ENCODE peak calls at places on chromosomes 16 and 17, in five cellular contexts. P, T, G, Y and X are unnamed samples.

GRCh38 chr17:40361063-40361924 is 3.2 kb downstream of the GJD3 start:
- DNase-seq in P (no peak), T (no peak), G (no peak), Y (no peak), X (no peak)

GRCh38 chr17:7431231-7431630 is 2.6 kb downstream of the SPEM3 start:
- DNase-seq in P (no peak), T (no peak), G (no peak), Y (no peak), X (no peak)

GRCh38 chr17:78974635-78975591 is 4.8 kb downstream of the LGALS3BP start:
- DNase-seq in P (peak), T (peak), G (no peak), Y (no peak), X (no peak)

GRCh38 chr16:8199390-8199789 is 390.9 kb downstream of the TMEM114 start:
- DNase-seq in P (no peak), T (no peak), G (no peak), Y (no peak), X (no peak)

GRCh38 chr17:71633391-71633849 is 487.4 kb upstream of the SOX9 start:
- DNase-seq in P (no peak), T (no peak), G (no peak), Y (no peak), X (no peak)

GRCh38 chr16:72924487-72924886 is 123.4 kb downstream of the ZFHX3 start:
- DNase-seq in P (no peak), T (no peak), G (no peak), Y (no peak), X (no peak)

GRCh38 chr17:44967907-44968224 is 237 bp downstream of the C1QL1 start:
- DNase-seq in P (no peak), T (no peak), G (no peak), Y (no peak), X (no peak)

GRCh38 chr16:27639588-27640276 is 89.8 kb downstream of the KATNIP start:
- DNase-seq in P (no peak), T (no peak), G (no peak), Y (no peak), X (peak)

GRCh38 chr17:81049973-81050551 is 15.1 kb downstream of the BAIAP2 start:
- DNase-seq in P (peak), T (peak), G (no peak), Y (no peak), X (no peak)

GRCh38 chr17:57899391-57899790 is 49.5 kb upstream of the MRPS23 start:
- DNase-seq in P (no peak), T (peak), G (no peak), Y (no peak), X (no peak)

GRCh38 chr16:69619514-69619913 is 53.7 kb downstream of the NFAT5 start:
- DNase-seq in P (no peak), T (no peak), G (no peak), Y (no peak), X (no peak)

GRCh38 chr17:42845918-42846593 is 1.7 kb downstream of the AOC2 start:
- DNase-seq in P (no peak), T (no peak), G (no peak), Y (no peak), X (peak)

GRCh38 chr17:79818026-79818758 is 21.0 kb downstream of the CBX4 start:
- DNase-seq in P (no peak), T (no peak), G (no peak), Y (no peak), X (no peak)

GRCh38 chr17:11515901-11516300 is 82.4 kb upstream of the DNAH9 start:
- DNase-seq in P (no peak), T (no peak), G (no peak), Y (no peak), X (no peak)

GRCh38 chr17:61583242-61583641 is 7.8 kb downstream of the NACA2 start:
- DNase-seq in P (no peak), T (no peak), G (no peak), Y (no peak), X (no peak)

GRCh38 chr17:745406-745805 is 6.7 kb downstream of the GEMIN4 start:
- DNase-seq in P (no peak), T (no peak), G (no peak), Y (no peak), X (no peak)

GRCh38 chr16:5735444-5735843 is 637.8 kb upstream of the EEF2KMT start:
- DNase-seq in P (no peak), T (no peak), G (no peak), Y (no peak), X (no peak)

GRCh38 chr17:77182773-77183172 is 42.0 kb downstream of the SEC14L1 start:
- DNase-seq in P (no peak), T (no peak), G (no peak), Y (no peak), X (no peak)

GRCh38 chr16:84320511-84320910 is 25.8 kb downstream of the WFDC1 start:
- DNase-seq in P (no peak), T (no peak), G (no peak), Y (no peak), X (no peak)

GRCh38 chr17:6072157-6072556 is 2.0 kb downstream of the WSCD1 start:
- DNase-seq in P (no peak), T (no peak), G (no peak), Y (no peak), X (no peak)

GRCh38 chr16:85228970-85229430 is 116.7 kb upstream of the CIBAR2 start:
- DNase-seq in P (no peak), T (no peak), G (no peak), Y (no peak), X (no peak)